ENCODE peak calls at places on chromosomes 12 and 14, in eight cellular contexts. M is stimulated activated CD8-positive, alpha-beta memory T cell treated with anti-CD3 and anti-CD28 coated beads, Interleukin-7, amount 100 ng/mL, for 48 hours; A is Calu3; Q is stimulated activated CD4-positive, alpha-beta T cell treated with anti-CD3 and anti-CD28 coated beads, TNF-alpha, amount 100 ng/mL, for 1 hour; C is GM04504; H is SW 1271; B is suprapubic skin; T is fibroblast of mammary gland. J is an unnamed sample.

GRCh38 chr12:18345021-18345735 is 83.9 kb downstream of the PIK3C2G start:
- DNase-seq in M (no peak), A (no peak), Q (no peak), C (no peak), H (no peak), B (no peak), T (peak; percentile 10), J (no peak)

GRCh38 chr12:65324056-65324455 is 45.6 kb downstream of the MSRB3 start:
- DNase-seq in M (no peak), A (no peak), Q (no peak), C (no peak), H (no peak), B (no peak), T (no peak), J (no peak)

GRCh38 chr12:65615091-65615490 is 209.2 kb upstream of the HMGA2 start:
- DNase-seq in M (no peak), A (no peak), Q (no peak), C (peak; percentile 89), H (no peak), B (no peak), T (peak; percentile 97), J (no peak)

GRCh38 chr12:31574803-31575573 is 15.9 kb downstream of the DENND5B start:
- DNase-seq in M (no peak), A (no peak), Q (no peak), C (no peak), H (no peak), B (no peak), T (no peak), J (no peak)

GRCh38 chr12:208813-209212 is 5.1 kb downstream of the SLC6A12 start:
- DNase-seq in M (no peak), A (no peak), Q (no peak), C (no peak), H (no peak), B (no peak), T (no peak), J (no peak)

GRCh38 chr12:57110189-57111045 is 745 bp downstream of the STAT6 start:
- DNase-seq in M (peak; percentile 56), A (peak; percentile 76), Q (peak; percentile 60), C (no peak), H (peak; percentile 32), B (peak; percentile 89), T (peak; percentile 40), J (no peak)

GRCh38 chr12:2627343-2628191 is 167.2 kb upstream of the FKBP4 start:
- DNase-seq in M (no peak), A (no peak), Q (no peak), C (no peak), H (no peak), B (peak; percentile 44), T (no peak), J (no peak)

GRCh38 chr14:69815556-69815955 is 18.5 kb upstream of the SLC10A1 start:
- DNase-seq in M (no peak), A (no peak), Q (no peak), C (no peak), H (no peak), B (no peak), T (no peak), J (no peak)

GRCh38 chr12:128385736-128386135 is 118.8 kb downstream of the TMEM132C start:
- DNase-seq in M (no peak), A (no peak), Q (no peak), C (no peak), H (no peak), B (no peak), T (no peak), J (no peak)

GRCh38 chr12:9943244-9943643 is 11.1 kb upstream of the CLEC2A start:
- DNase-seq in M (no peak), A (no peak), Q (no peak), C (no peak), H (no peak), B (no peak), T (peak; percentile 8), J (no peak)

GRCh38 chr12:57737467-57738141 is 938 bp downstream of the AGAP2 start:
- DNase-seq in M (no peak), A (no peak), Q (no peak), C (no peak), H (no peak), B (peak; percentile 65), T (no peak), J (no peak)

GRCh38 chr14:80901260-80901659 is 40.3 kb downstream of the CEP128 start:
- DNase-seq in M (no peak), A (no peak), Q (no peak), C (no peak), H (no peak), B (no peak), T (no peak), J (no peak)

GRCh38 chr14:32565256-32565655 is 236.2 kb downstream of the AKAP6 start:
- DNase-seq in M (no peak), A (no peak), Q (no peak), C (no peak), H (no peak), B (no peak), T (no peak), J (no peak)

GRCh38 chr12:65672441-65672840 is 151.8 kb upstream of the HMGA2 start:
- DNase-seq in M (no peak), A (no peak), Q (no peak), C (no peak), H (no peak), B (no peak), T (no peak), J (no peak)

GRCh38 chr12:67988600-67988999 is 647 bp upstream of the IFNG-AS1 start:
- DNase-seq in M (no peak), A (no peak), Q (no peak), C (no peak), H (no peak), B (no peak), T (no peak), J (no peak)

GRCh38 chr12:459430-460258 is at the start of gene B4GALNT3:
- DNase-seq in M (no peak), A (peak; percentile 61), Q (no peak), C (no peak), H (peak; percentile 47), B (no peak), T (peak; percentile 12), J (no peak)

GRCh38 chr14:74649673-74650072 is 37.6 kb upstream of the LTBP2 start:
- DNase-seq in M (no peak), A (no peak), Q (no peak), C (no peak), H (peak; percentile 30), B (no peak), T (no peak), J (no peak)

GRCh38 chr14:79333198-79333546 is 878.1 kb downstream of the DIO2 start:
- DNase-seq in M (no peak), A (no peak), Q (no peak), C (no peak), H (no peak), B (no peak), T (no peak), J (no peak)